ENCODE peak calls at places on chromosomes 5 and 9, in five cellular contexts. A is breast epithelium, E is GM12865, G is iPS-NIHi11, V is MCF 10A. O is an unnamed sample.

GRCh38 chr9:133492061-133493021 is 13.4 kb upstream of the SLC2A6 start:
- DNase-seq in A (no peak), E (no peak), G (no peak), V (no peak), O (no peak)

GRCh38 chr5:72293495-72294055 is 26.5 kb downstream of the MRPS27 start:
- DNase-seq in A (no peak), E (peak; percentile 69), G (no peak), V (no peak), O (no peak)

GRCh38 chr5:126098330-126099017 is 324.7 kb upstream of the GRAMD2B start:
- DNase-seq in A (no peak), E (no peak), G (no peak), V (no peak), O (no peak)

GRCh38 chr5:149865746-149866145 is 78.8 kb downstream of the PDE6A start:
- DNase-seq in A (no peak), E (no peak), G (no peak), V (peak; percentile 64), O (no peak)

GRCh38 chr5:9838906-9839305 is 208.8 kb upstream of the TAS2R1 start:
- DNase-seq in A (no peak), E (no peak), G (no peak), V (no peak), O (no peak)

GRCh38 chr5:74493426-74493825 is 147.1 kb downstream of the ENC1 start:
- DNase-seq in A (no peak), E (no peak), G (no peak), V (no peak), O (no peak)

GRCh38 chr5:139262414-139263139 is 31.0 kb upstream of the MATR3 start:
- DNase-seq in A (peak; percentile 82), E (peak; percentile 83), G (peak; percentile 91), V (peak; percentile 94), O (peak; percentile 85)

GRCh38 chr9:134181648-134182034 is 17.3 kb upstream of the RNU6ATAC start:
- DNase-seq in A (no peak), E (peak; percentile 70), G (no peak), V (no peak), O (no peak)

GRCh38 chr9:104836235-104836634 is 72.3 kb downstream of the NIPSNAP3B start:
- DNase-seq in A (no peak), E (no peak), G (peak; percentile 26), V (no peak), O (no peak)

GRCh38 chr5:42306287-42306686 is 117.0 kb upstream of the GHR start:
- DNase-seq in A (no peak), E (no peak), G (no peak), V (no peak), O (no peak)

GRCh38 chr5:79856456-79857055 is 134.5 kb downstream of the MTX3 start:
- DNase-seq in A (no peak), E (no peak), G (no peak), V (no peak), O (no peak)

GRCh38 chr9:5042661-5043178 is 57.6 kb downstream of the JAK2 start:
- DNase-seq in A (no peak), E (no peak), G (peak; percentile 26), V (no peak), O (no peak)

GRCh38 chr5:127216906-127217675 is 73.5 kb upstream of the MEGF10 start:
- DNase-seq in A (no peak), E (no peak), G (no peak), V (peak; percentile 24), O (no peak)

GRCh38 chr5:88190106-88190834 is 78.4 kb downstream of the TMEM161B start:
- DNase-seq in A (no peak), E (peak; percentile 11), G (no peak), V (no peak), O (no peak)

GRCh38 chr9:16368425-16369087 is 501.9 kb downstream of the BNC2 start:
- DNase-seq in A (no peak), E (no peak), G (no peak), V (peak; percentile 14), O (no peak)

GRCh38 chr5:6592611-6593010 is 40.2 kb downstream of the NSUN2 start:
- DNase-seq in A (no peak), E (no peak), G (no peak), V (peak; percentile 42), O (no peak)

GRCh38 chr9:89635816-89636215 is 31.0 kb downstream of the GADD45G start:
- DNase-seq in A (no peak), E (no peak), G (no peak), V (no peak), O (no peak)

GRCh38 chr5:84683594-84683993 is 298.9 kb upstream of the EDIL3 start:
- DNase-seq in A (no peak), E (no peak), G (no peak), V (no peak), O (no peak)

GRCh38 chr5:137598341-137598740 is 99.2 kb upstream of the SPOCK1 start:
- DNase-seq in A (no peak), E (no peak), G (no peak), V (no peak), O (no peak)

GRCh38 chr5:10524376-10525123 is 39.3 kb upstream of the ANKRD33B start:
- DNase-seq in A (no peak), E (no peak), G (no peak), V (peak; percentile 51), O (no peak)

GRCh38 chr5:93583799-93584530 is 943 bp downstream of the NR2F1 start:
- DNase-seq in A (no peak), E (peak; percentile 61), G (peak; percentile 57), V (peak; percentile 45), O (no peak)

GRCh38 chr9:21110708-21111576 is 30.7 kb downstream of the IFNW1 start:
- DNase-seq in A (no peak), E (peak; percentile 81), G (peak; percentile 65), V (peak; percentile 63), O (no peak)

O was measured in lung.